ENCODE peak calls at places on chromosomes 12 and 14, in six cellular contexts. S is vagina; K is stimulated activated CD8-positive, alpha-beta memory T cell treated with anti-CD3 and anti-CD28 coated beads, Interleukin-7, amount 100 ng/mL, for 1 hour; Y is mucosa of gallbladder; T is GM10248; U is EL. P is an unnamed sample.

GRCh38 chr12:111529424-111530368 is 69.4 kb downstream of the ATXN2 start:
- DNase-seq in S (no peak), Y (peak), K (peak), U (peak), T (peak), P (peak)

GRCh38 chr12:5898874-5899273 is 46.2 kb downstream of the ANO2 start:
- DNase-seq in T (no peak), K (no peak), S (no peak), U (no peak), Y (no peak), P (no peak)

GRCh38 chr12:92735131-92735721 is 32.4 kb downstream of the PLEKHG7 start:
- DNase-seq in S (no peak), Y (peak), U (peak), K (no peak), T (no peak), P (peak)

GRCh38 chr14:24279301-24280186 is 8.1 kb upstream of the RABGGTA start:
- DNase-seq in K (no peak), T (peak), S (no peak), U (peak), Y (no peak), P (no peak)

GRCh38 chr14:90388982-90389381 is 7.8 kb upstream of the CALM1 start:
- DNase-seq in U (no peak), S (no peak), Y (no peak), T (no peak), K (no peak), P (no peak)

GRCh38 chr14:103292426-103293374 is 41.3 kb upstream of the EIF5 start:
- DNase-seq in S (peak), K (peak), T (peak), U (peak), Y (peak), P (peak)

GRCh38 chr12:52007158-52007921 is 594 bp downstream of the TAMALIN start:
- DNase-seq in T (peak), K (peak), Y (peak), S (no peak), U (no peak), P (no peak)

GRCh38 chr12:97275261-97276197 is 187.1 kb upstream of the RMST start:
- DNase-seq in S (no peak), U (no peak), Y (no peak), T (no peak), K (no peak), P (no peak)

GRCh38 chr14:73462078-73462715 is 3.9 kb upstream of the NUMB start:
- DNase-seq in Y (peak), T (no peak), S (no peak), U (peak), K (no peak), P (peak)

GRCh38 chr12:48486261-48486660 is 4.0 kb downstream of the C12orf54 start:
- DNase-seq in U (no peak), S (no peak), K (no peak), Y (no peak), T (no peak), P (no peak)

GRCh38 chr14:70981005-70981952 is 74.0 kb downstream of the PCNX1 start:
- DNase-seq in T (no peak), U (no peak), S (no peak), K (no peak), Y (no peak), P (no peak)

GRCh38 chr14:96187216-96188050 is 17.2 kb upstream of the BDKRB2 start:
- DNase-seq in T (no peak), S (no peak), K (no peak), Y (no peak), U (no peak), P (no peak)

GRCh38 chr14:26709019-26709418 is 111.2 kb upstream of the NOVA1 start:
- DNase-seq in K (no peak), T (no peak), U (no peak), Y (no peak), S (no peak), P (no peak)

GRCh38 chr14:93787465-93788306 is 599 bp downstream of the PRIMA1 start:
- DNase-seq in K (no peak), U (no peak), Y (no peak), S (no peak), T (no peak), P (no peak)

GRCh38 chr12:67002711-67003110 is 266.4 kb upstream of the CAND1 start:
- DNase-seq in Y (no peak), S (no peak), K (no peak), U (no peak), T (no peak), P (no peak)